ENCODE peak calls at places on chromosomes 4 and X, in six cellular contexts. S is AG04450, E is lung, Q is HepG2, O is GM13976, L is tibial nerve. H is an unnamed sample.

GRCh38 chr4:164856396-164856795 is 20.6 kb upstream of the APELA start:
- DNase-seq in S (no peak), E (no peak), Q (no peak), O (no peak), L (no peak), H (no peak)

GRCh38 chrX:48917139-48917980 is 1.5 kb downstream of the PIM2 start:
- DNase-seq in S (peak; percentile 63), E (peak; percentile 91), Q (peak; percentile 88), O (peak; percentile 84), L (peak; percentile 89), H (peak; percentile 87)

GRCh38 chr4:56084849-56085248 is 136.1 kb downstream of the CEP135 start:
- DNase-seq in S (no peak), E (no peak), Q (no peak), O (no peak), L (no peak), H (no peak)

GRCh38 chrX:43552166-43552565 is 103.9 kb upstream of the MAOA start:
- DNase-seq in S (no peak), E (no peak), Q (peak; percentile 25), O (no peak), L (no peak), H (peak; percentile 13)

GRCh38 chr4:150280081-150280950 is 202.1 kb downstream of the DCLK2 start:
- DNase-seq in S (peak; percentile 63), E (no peak), Q (no peak), O (no peak), L (no peak), H (no peak)

GRCh38 chrX:45758319-45758718 is 557.6 kb upstream of the DIPK2B start:
- DNase-seq in S (peak; percentile 64), E (no peak), Q (no peak), O (no peak), L (no peak), H (no peak)

GRCh38 chr4:40043786-40044185 is 12.9 kb upstream of the N4BP2 start:
- DNase-seq in S (no peak), E (no peak), Q (no peak), O (no peak), L (no peak), H (no peak)

GRCh38 chr4:27917381-27917780 is 1056.7 kb downstream of the STIM2 start:
- DNase-seq in S (no peak), E (no peak), Q (no peak), O (no peak), L (no peak), H (no peak)

GRCh38 chrX:109448539-109448938 is 33.3 kb downstream of the GUCY2F start:
- DNase-seq in S (no peak), E (no peak), Q (no peak), O (no peak), L (no peak), H (no peak)

GRCh38 chrX:2710041-2710471 is 19.0 kb downstream of the CD99 start:
- DNase-seq in S (no peak), E (no peak), Q (no peak), O (no peak), L (no peak), H (no peak)

GRCh38 chr4:17475481-17475880 is 36.4 kb downstream of the QDPR start:
- DNase-seq in S (no peak), E (no peak), Q (no peak), O (no peak), L (no peak), H (no peak)

GRCh38 chr4:65393078-65393477 is 277.2 kb downstream of the EPHA5 start:
- DNase-seq in S (no peak), E (no peak), Q (no peak), O (no peak), L (no peak), H (no peak)

GRCh38 chr4:81663368-81663767 is 191.7 kb upstream of the RASGEF1B start:
- DNase-seq in S (no peak), E (no peak), Q (no peak), O (no peak), L (peak; percentile 61), H (no peak)

GRCh38 chrX:107823456-107823855 is 2.2 kb upstream of the MID2 start:
- DNase-seq in S (peak; percentile 29), E (no peak), Q (no peak), O (no peak), L (no peak), H (no peak)

GRCh38 chrX:39112143-39112542 is 310.9 kb downstream of the MID1IP1 start:
- DNase-seq in S (no peak), E (no peak), Q (no peak), O (no peak), L (no peak), H (no peak)

GRCh38 chr4:8201341-8201781 is 2.3 kb downstream of the SH3TC1 start:
- DNase-seq in S (no peak), E (no peak), Q (no peak), O (peak; percentile 86), L (no peak), H (no peak)

GRCh38 chr4:101355767-101356702 is 8.7 kb upstream of the PPP3CA start:
- DNase-seq in S (peak; percentile 84), E (no peak), Q (peak; percentile 81), O (no peak), L (no peak), H (peak; percentile 25)

GRCh38 chr4:92071587-92071986 is 232.2 kb upstream of the GRID2 start:
- DNase-seq in S (no peak), E (no peak), Q (no peak), O (no peak), L (no peak), H (no peak)

GRCh38 chrX:53718073-53718472 is 31.6 kb upstream of the HUWE1 start:
- DNase-seq in S (no peak), E (no peak), Q (no peak), O (no peak), L (no peak), H (no peak)

GRCh38 chrX:77293331-77293995 is 153.7 kb upstream of the FGF16 start:
- DNase-seq in S (no peak), E (no peak), Q (no peak), O (no peak), L (no peak), H (no peak)
- TF ChIP-seq CTCF in S (no peak), E (no peak), Q (no peak), O (no peak), L (no peak), H (no peak)

GRCh38 chrX:81120270-81120935 is 81.3 kb downstream of the HMGN5 start:
- DNase-seq in S (no peak), E (no peak), Q (no peak), O (no peak), L (no peak), H (no peak)

GRCh38 chrX:81110286-81110685 is 91.4 kb downstream of the HMGN5 start:
- DNase-seq in S (no peak), E (no peak), Q (no peak), O (no peak), L (no peak), H (no peak)

GRCh38 chrX:81114757-81115156 is 87.0 kb downstream of the HMGN5 start:
- DNase-seq in S (no peak), E (no peak), Q (no peak), O (no peak), L (no peak), H (no peak)
- TF ChIP-seq CTCF in S (no peak), E (no peak), Q (no peak), O (no peak), L (no peak), H (no peak)

DNA sequence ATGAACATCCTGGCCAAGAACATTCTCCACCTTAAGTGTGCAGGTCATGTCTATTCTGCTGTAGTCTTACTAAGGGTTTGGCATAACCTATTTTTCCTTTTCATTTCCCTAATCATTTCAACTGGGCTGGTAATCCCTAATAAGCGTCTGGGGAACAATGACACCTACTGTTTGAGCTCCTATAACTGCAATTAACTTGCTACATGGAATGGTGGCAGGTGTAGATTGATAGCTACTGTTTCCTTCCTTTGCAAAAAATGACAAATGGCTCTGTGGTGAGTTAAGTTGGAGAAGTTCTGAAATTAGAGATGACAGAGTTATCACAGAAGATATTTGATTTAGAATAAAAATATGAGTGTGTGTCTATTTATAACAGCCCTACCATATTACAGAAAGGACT is 104.5 kb upstream of the NAP1L5 start:
- DNase-seq in S (no peak), E (no peak), Q (no peak), O (no peak), L (no peak), H (no peak)
- TF ChIP-seq CTCF in S (no peak), E (no peak), Q (no peak), O (no peak), L (no peak), H (no peak)

DNA sequence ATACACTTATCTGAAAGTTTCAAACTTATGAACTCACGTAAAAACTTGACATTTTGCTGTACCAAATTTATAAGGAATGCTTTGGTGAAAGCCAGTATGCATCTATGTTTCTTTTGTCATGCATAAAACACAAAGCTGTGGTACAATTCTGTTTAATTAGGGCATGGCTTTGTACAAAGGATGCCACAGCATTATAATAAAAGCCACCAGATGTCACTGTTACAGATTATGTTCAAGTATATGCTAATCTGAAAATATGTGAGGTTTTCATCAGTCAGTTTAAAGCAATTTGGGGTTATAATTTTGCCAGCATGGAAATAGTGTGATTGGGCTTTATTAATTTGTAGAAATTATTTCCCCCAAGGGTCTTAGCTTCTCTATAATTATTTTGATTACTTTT is 69.0 kb downstream of the ATOH1 start:
- DNase-seq in S (no peak), E (no peak), Q (peak; percentile 3), O (peak; percentile 18), L (no peak), H (no peak)
- TF ChIP-seq CTCF in S (no peak), E (no peak), Q (peak; percentile 19), O (peak; percentile 21), L (no peak), H (no peak)

DNA sequence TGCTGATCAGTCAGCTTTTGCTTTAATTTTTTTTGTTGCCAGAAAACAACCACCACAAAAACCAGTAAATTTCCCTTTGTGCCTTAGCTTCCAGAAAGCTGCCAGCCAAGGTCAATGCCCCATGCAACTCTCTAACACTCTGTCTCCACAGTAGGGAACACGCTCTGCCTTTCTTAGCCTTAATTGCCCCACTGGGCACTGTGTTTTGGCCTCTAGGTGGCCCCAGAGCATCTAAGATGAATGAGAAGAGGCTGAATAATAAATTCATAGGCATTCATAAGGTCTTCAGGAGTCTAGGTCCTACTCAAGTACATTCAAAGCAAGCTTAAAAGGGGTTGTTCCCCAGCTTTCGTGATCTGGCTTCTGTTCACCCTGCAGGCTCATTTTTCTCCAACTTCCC is 57.7 kb upstream of the PASD1 start:
- DNase-seq in S (no peak), E (no peak), Q (peak; percentile 3), O (no peak), L (peak; percentile 9), H (peak; percentile 14)
- TF ChIP-seq CTCF in S (no peak), E (no peak), Q (peak; percentile 34), O (peak; percentile 36), L (no peak), H (no peak)

DNA sequence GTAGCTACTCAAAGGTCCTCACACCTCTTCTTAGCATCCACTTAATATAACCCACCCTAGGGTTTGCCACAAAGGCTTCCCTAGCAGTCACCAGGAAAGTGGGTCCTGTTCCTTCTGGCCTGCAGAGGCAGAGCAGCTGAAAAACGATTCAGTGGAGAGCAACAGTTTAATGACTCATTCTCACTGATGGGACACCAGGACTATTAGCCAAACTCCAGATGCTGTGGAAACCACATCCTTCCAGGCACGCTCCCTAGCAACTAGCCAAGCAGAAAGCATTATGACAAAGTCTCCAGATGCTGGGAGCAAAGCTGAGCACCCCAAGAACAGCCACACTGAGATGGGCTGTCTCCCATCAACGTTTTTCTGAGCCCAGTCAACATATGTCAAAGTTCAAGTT is 30.3 kb upstream of the UTP14A start:
- DNase-seq in S (peak; percentile 16), E (no peak), Q (no peak), O (no peak), L (no peak), H (peak; percentile 8)
- TF ChIP-seq CTCF in S (peak; percentile 15), E (no peak), Q (no peak), O (no peak), L (no peak), H (no peak)